ENCODE peak calls at places on chromosome 20, in nine cellular contexts. One of them, this sample, is unnamed.

GRCh38 chr20:33785503-33785902 is 25.6 kb upstream of the CHMP4B start:
- DNase-seq in lower lobe of right lung: no peak
- DNase-seq in HL-60: peak; percentile 31
- DNase-seq in AG04449: no peak
- DNase-seq in uterus: no peak
- DNase-seq in astrocyte of the spinal cord: no peak
- DNase-seq in left lung: no peak
- DNase-seq in hepatocyte: no peak
- DNase-seq in CD8-positive, alpha-beta T cell: no peak
- DNase-seq in this sample: no peak

GRCh38 chr20:57350086-57350710 is 857 bp upstream of the RAE1 start:
- DNase-seq in lower lobe of right lung: no peak
- DNase-seq in HL-60: no peak
- DNase-seq in AG04449: no peak
- DNase-seq in uterus: no peak
- DNase-seq in astrocyte of the spinal cord: no peak
- DNase-seq in left lung: no peak
- DNase-seq in hepatocyte: no peak
- DNase-seq in CD8-positive, alpha-beta T cell: no peak
- DNase-seq in this sample: no peak

GRCh38 chr20:35002426-35003210 is 47.0 kb downstream of the MYH7B start:
- DNase-seq in lower lobe of right lung: peak; percentile 28
- DNase-seq in HL-60: no peak
- DNase-seq in AG04449: no peak
- DNase-seq in uterus: no peak
- DNase-seq in astrocyte of the spinal cord: no peak
- DNase-seq in left lung: peak; percentile 29
- DNase-seq in hepatocyte: no peak
- DNase-seq in CD8-positive, alpha-beta T cell: no peak
- DNase-seq in this sample: no peak

GRCh38 chr20:11919046-11919445 is 1.4 kb downstream of the BTBD3 start:
- DNase-seq in lower lobe of right lung: no peak
- DNase-seq in HL-60: no peak
- DNase-seq in AG04449: no peak
- DNase-seq in uterus: no peak
- DNase-seq in astrocyte of the spinal cord: peak; percentile 61
- DNase-seq in left lung: no peak
- DNase-seq in hepatocyte: peak; percentile 26
- DNase-seq in CD8-positive, alpha-beta T cell: no peak
- DNase-seq in this sample: no peak

GRCh38 chr20:531608-532007 is 12.0 kb downstream of the CSNK2A1 start:
- DNase-seq in lower lobe of right lung: no peak
- DNase-seq in HL-60: no peak
- DNase-seq in AG04449: no peak
- DNase-seq in uterus: no peak
- DNase-seq in astrocyte of the spinal cord: no peak
- DNase-seq in left lung: no peak
- DNase-seq in hepatocyte: no peak
- DNase-seq in CD8-positive, alpha-beta T cell: no peak
- DNase-seq in this sample: no peak

GRCh38 chr20:57076202-57076651 is 190.2 kb downstream of the BMP7 start:
- DNase-seq in lower lobe of right lung: no peak
- DNase-seq in HL-60: no peak
- DNase-seq in AG04449: peak; percentile 28
- DNase-seq in uterus: no peak
- DNase-seq in astrocyte of the spinal cord: peak; percentile 62
- DNase-seq in left lung: no peak
- DNase-seq in hepatocyte: peak; percentile 42
- DNase-seq in CD8-positive, alpha-beta T cell: no peak
- DNase-seq in this sample: peak; percentile 3

GRCh38 chr20:56439784-56440291 is 27.8 kb downstream of the CASS4 start:
- DNase-seq in lower lobe of right lung: peak; percentile 56
- DNase-seq in HL-60: peak; percentile 42
- DNase-seq in AG04449: peak; percentile 98
- DNase-seq in uterus: no peak
- DNase-seq in astrocyte of the spinal cord: peak; percentile 97
- DNase-seq in left lung: no peak
- DNase-seq in hepatocyte: peak; percentile 30
- DNase-seq in CD8-positive, alpha-beta T cell: no peak
- DNase-seq in this sample: no peak

GRCh38 chr20:15296422-15296821 is 959.0 kb upstream of the FLRT3 start:
- DNase-seq in lower lobe of right lung: no peak
- DNase-seq in HL-60: no peak
- DNase-seq in AG04449: no peak
- DNase-seq in uterus: no peak
- DNase-seq in astrocyte of the spinal cord: no peak
- DNase-seq in left lung: no peak
- DNase-seq in hepatocyte: no peak
- DNase-seq in CD8-positive, alpha-beta T cell: no peak
- DNase-seq in this sample: no peak

GRCh38 chr20:5844063-5844681 is 94.0 kb downstream of the SHLD1 start:
- DNase-seq in lower lobe of right lung: no peak
- DNase-seq in HL-60: no peak
- DNase-seq in AG04449: no peak
- DNase-seq in uterus: no peak
- DNase-seq in astrocyte of the spinal cord: peak; percentile 42
- DNase-seq in left lung: no peak
- DNase-seq in hepatocyte: no peak
- DNase-seq in CD8-positive, alpha-beta T cell: peak; percentile 44
- DNase-seq in this sample: no peak

GRCh38 chr20:47204008-47204745 is 152.3 kb downstream of the ZMYND8 start:
- DNase-seq in lower lobe of right lung: no peak
- DNase-seq in HL-60: no peak
- DNase-seq in AG04449: no peak
- DNase-seq in uterus: no peak
- DNase-seq in astrocyte of the spinal cord: peak; percentile 25
- DNase-seq in left lung: no peak
- DNase-seq in hepatocyte: no peak
- DNase-seq in CD8-positive, alpha-beta T cell: no peak
- DNase-seq in this sample: no peak

GRCh38 chr20:59850018-59850641 is 83.3 kb downstream of the SYCP2 start:
- DNase-seq in lower lobe of right lung: no peak
- DNase-seq in HL-60: no peak
- DNase-seq in AG04449: no peak
- DNase-seq in uterus: no peak
- DNase-seq in astrocyte of the spinal cord: peak; percentile 58
- DNase-seq in left lung: no peak
- DNase-seq in hepatocyte: peak; percentile 69
- DNase-seq in CD8-positive, alpha-beta T cell: no peak
- DNase-seq in this sample: no peak

GRCh38 chr20:53708129-53708968 is 114.7 kb upstream of the ZNF217 start:
- DNase-seq in lower lobe of right lung: no peak
- DNase-seq in HL-60: peak; percentile 49
- DNase-seq in AG04449: no peak
- DNase-seq in uterus: no peak
- DNase-seq in astrocyte of the spinal cord: peak; percentile 91
- DNase-seq in left lung: no peak
- DNase-seq in hepatocyte: peak; percentile 28
- DNase-seq in CD8-positive, alpha-beta T cell: no peak
- DNase-seq in this sample: no peak

GRCh38 chr20:41425180-41425884 is 58.7 kb upstream of the EMILIN3 start:
- DNase-seq in lower lobe of right lung: no peak
- DNase-seq in HL-60: no peak
- DNase-seq in AG04449: no peak
- DNase-seq in uterus: no peak
- DNase-seq in astrocyte of the spinal cord: peak; percentile 22
- DNase-seq in left lung: no peak
- DNase-seq in hepatocyte: no peak
- DNase-seq in CD8-positive, alpha-beta T cell: no peak
- DNase-seq in this sample: no peak

GRCh38 chr20:31355981-31356380 is 12.4 kb upstream of the DEFB118 start:
- DNase-seq in lower lobe of right lung: no peak
- DNase-seq in HL-60: no peak
- DNase-seq in AG04449: no peak
- DNase-seq in uterus: no peak
- DNase-seq in astrocyte of the spinal cord: no peak
- DNase-seq in left lung: no peak
- DNase-seq in hepatocyte: no peak
- DNase-seq in CD8-positive, alpha-beta T cell: no peak
- DNase-seq in this sample: no peak

GRCh38 chr20:48822879-48823385 is 4.9 kb downstream of the PREX1 start:
- DNase-seq in lower lobe of right lung: no peak
- DNase-seq in HL-60: peak; percentile 70
- DNase-seq in AG04449: no peak
- DNase-seq in uterus: no peak
- DNase-seq in astrocyte of the spinal cord: peak; percentile 14
- DNase-seq in left lung: no peak
- DNase-seq in hepatocyte: no peak
- DNase-seq in CD8-positive, alpha-beta T cell: peak; percentile 51
- DNase-seq in this sample: no peak

GRCh38 chr20:25081065-25081729 is 744 bp downstream of the VSX1 start:
- DNase-seq in lower lobe of right lung: no peak
- DNase-seq in HL-60: no peak
- DNase-seq in AG04449: no peak
- DNase-seq in uterus: no peak
- DNase-seq in astrocyte of the spinal cord: no peak
- DNase-seq in left lung: no peak
- DNase-seq in hepatocyte: peak; percentile 71
- DNase-seq in CD8-positive, alpha-beta T cell: peak; percentile 47
- DNase-seq in this sample: no peak

GRCh38 chr20:48492188-48493070 is 335.4 kb downstream of the PREX1 start:
- DNase-seq in lower lobe of right lung: no peak
- DNase-seq in HL-60: no peak
- DNase-seq in AG04449: no peak
- DNase-seq in uterus: no peak
- DNase-seq in astrocyte of the spinal cord: no peak
- DNase-seq in left lung: no peak
- DNase-seq in hepatocyte: no peak
- DNase-seq in CD8-positive, alpha-beta T cell: no peak
- DNase-seq in this sample: no peak

GRCh38 chr20:24531626-24532419 is 62.4 kb downstream of the SYNDIG1 start:
- DNase-seq in lower lobe of right lung: no peak
- DNase-seq in HL-60: no peak
- DNase-seq in AG04449: no peak
- DNase-seq in uterus: no peak
- DNase-seq in astrocyte of the spinal cord: no peak
- DNase-seq in left lung: no peak
- DNase-seq in hepatocyte: no peak
- DNase-seq in CD8-positive, alpha-beta T cell: no peak
- DNase-seq in this sample: no peak

GRCh38 chr20:12358006-12358654 is 440.4 kb downstream of the BTBD3 start:
- DNase-seq in lower lobe of right lung: no peak
- DNase-seq in HL-60: no peak
- DNase-seq in AG04449: no peak
- DNase-seq in uterus: no peak
- DNase-seq in astrocyte of the spinal cord: no peak
- DNase-seq in left lung: no peak
- DNase-seq in hepatocyte: peak; percentile 18
- DNase-seq in CD8-positive, alpha-beta T cell: no peak
- DNase-seq in this sample: no peak

GRCh38 chr20:6699931-6700562 is 67.4 kb upstream of the BMP2 start:
- DNase-seq in lower lobe of right lung: no peak
- DNase-seq in HL-60: no peak
- DNase-seq in AG04449: no peak
- DNase-seq in uterus: no peak
- DNase-seq in astrocyte of the spinal cord: no peak
- DNase-seq in left lung: no peak
- DNase-seq in hepatocyte: no peak
- DNase-seq in CD8-positive, alpha-beta T cell: no peak
- DNase-seq in this sample: no peak

DNA sequence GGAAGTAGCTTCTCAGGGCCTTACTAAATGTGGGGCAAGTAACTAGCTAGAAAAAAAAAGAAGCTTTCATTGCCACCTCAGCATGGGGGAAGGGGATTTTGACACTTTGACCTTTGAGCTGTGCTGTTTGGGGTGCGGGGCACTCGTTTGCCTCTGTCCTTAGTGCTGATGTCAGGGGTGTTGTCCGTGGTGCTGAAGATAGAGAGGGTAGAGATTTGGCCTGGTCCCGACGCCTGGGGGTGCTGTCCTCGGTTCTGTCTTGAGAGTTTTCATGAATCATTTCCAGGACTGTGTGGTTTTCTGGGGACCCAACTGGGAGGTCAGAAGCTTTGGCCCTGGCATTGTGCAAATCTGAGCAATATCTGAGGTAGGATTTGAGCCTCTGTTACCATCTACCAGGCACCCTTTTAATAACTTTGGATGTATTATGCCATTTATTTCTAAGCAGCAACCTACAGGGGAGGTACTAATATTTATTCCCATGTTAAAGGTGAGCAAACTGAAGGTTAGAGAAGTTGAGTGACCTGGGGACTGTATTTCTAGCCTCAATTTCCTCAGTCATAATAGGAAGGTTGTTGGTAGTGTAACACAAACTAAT is 78.0 kb downstream of the DLGAP4 start:
- DNase-seq in lower lobe of right lung: no peak
- DNase-seq in HL-60: peak; percentile 26
- DNase-seq in AG04449: no peak
- DNase-seq in uterus: no peak
- DNase-seq in astrocyte of the spinal cord: peak; percentile 19
- DNase-seq in left lung: no peak
- DNase-seq in hepatocyte: peak; percentile 68
- DNase-seq in CD8-positive, alpha-beta T cell: peak; percentile 42
- DNase-seq in this sample: no peak
- TF ChIP-seq CTCF in lower lobe of right lung: no peak
- TF ChIP-seq CTCF in HL-60: no peak
- TF ChIP-seq CTCF in AG04449: peak; percentile 5
- TF ChIP-seq CTCF in uterus: no peak
- TF ChIP-seq CTCF in astrocyte of the spinal cord: no peak
- TF ChIP-seq CTCF in left lung: no peak
- TF ChIP-seq CTCF in hepatocyte: peak; percentile 4
- TF ChIP-seq CTCF in CD8-positive, alpha-beta T cell: no peak
- TF ChIP-seq CTCF in this sample: no peak

GRCh38 chr20:20721489-20721888 is 9.0 kb upstream of the RALGAPA2 start:
- DNase-seq in lower lobe of right lung: no peak
- DNase-seq in HL-60: no peak
- DNase-seq in AG04449: no peak
- DNase-seq in uterus: no peak
- DNase-seq in astrocyte of the spinal cord: no peak
- DNase-seq in left lung: no peak
- DNase-seq in hepatocyte: no peak
- DNase-seq in CD8-positive, alpha-beta T cell: no peak
- DNase-seq in this sample: no peak
- TF ChIP-seq CTCF in lower lobe of right lung: no peak
- TF ChIP-seq CTCF in HL-60: no peak
- TF ChIP-seq CTCF in AG04449: no peak
- TF ChIP-seq CTCF in uterus: no peak
- TF ChIP-seq CTCF in astrocyte of the spinal cord: no peak
- TF ChIP-seq CTCF in left lung: no peak
- TF ChIP-seq CTCF in hepatocyte: no peak
- TF ChIP-seq CTCF in CD8-positive, alpha-beta T cell: no peak
- TF ChIP-seq CTCF in this sample: no peak

GRCh38 chr20:44885392-44886275 is at the start of gene YWHAB:
- DNase-seq in lower lobe of right lung: peak; percentile 99
- DNase-seq in HL-60: peak; percentile 99
- DNase-seq in AG04449: peak; percentile 70
- DNase-seq in uterus: peak; percentile 98
- DNase-seq in astrocyte of the spinal cord: peak; percentile 98
- DNase-seq in left lung: peak; percentile 99
- DNase-seq in hepatocyte: peak; percentile 99
- DNase-seq in CD8-positive, alpha-beta T cell: peak; percentile 96
- DNase-seq in this sample: peak; percentile 97
- TF ChIP-seq CTCF in lower lobe of right lung: peak; percentile 41
- TF ChIP-seq CTCF in HL-60: no peak
- TF ChIP-seq CTCF in AG04449: no peak
- TF ChIP-seq CTCF in uterus: no peak
- TF ChIP-seq CTCF in astrocyte of the spinal cord: no peak
- TF ChIP-seq CTCF in left lung: peak; percentile 44
- TF ChIP-seq CTCF in hepatocyte: no peak
- TF ChIP-seq CTCF in CD8-positive, alpha-beta T cell: no peak
- TF ChIP-seq CTCF in this sample: peak; percentile 35

DNA sequence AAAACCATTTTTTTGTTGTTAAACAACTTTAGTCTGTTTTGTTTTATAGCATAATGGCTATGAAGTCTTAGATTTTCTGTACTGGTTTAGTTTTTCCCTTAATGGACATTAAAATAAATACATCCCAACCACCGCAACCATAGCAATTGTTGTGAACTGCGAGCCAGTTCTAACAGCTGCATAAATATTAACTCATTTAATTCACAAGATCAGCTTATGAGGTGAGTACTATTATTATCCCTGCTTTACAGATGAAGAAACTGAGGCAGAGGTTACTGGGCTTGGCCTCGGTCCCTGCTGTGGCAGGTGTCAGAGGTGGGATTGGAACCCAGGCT is 23.1 kb downstream of the MOCS3 start:
- DNase-seq in lower lobe of right lung: no peak
- DNase-seq in HL-60: no peak
- DNase-seq in AG04449: no peak
- DNase-seq in uterus: no peak
- DNase-seq in astrocyte of the spinal cord: no peak
- DNase-seq in left lung: no peak
- DNase-seq in hepatocyte: no peak
- DNase-seq in CD8-positive, alpha-beta T cell: no peak
- DNase-seq in this sample: no peak
- TF ChIP-seq CTCF in lower lobe of right lung: no peak
- TF ChIP-seq CTCF in HL-60: no peak
- TF ChIP-seq CTCF in AG04449: no peak
- TF ChIP-seq CTCF in uterus: no peak
- TF ChIP-seq CTCF in astrocyte of the spinal cord: no peak
- TF ChIP-seq CTCF in left lung: no peak
- TF ChIP-seq CTCF in hepatocyte: no peak
- TF ChIP-seq CTCF in CD8-positive, alpha-beta T cell: peak; percentile 48
- TF ChIP-seq CTCF in this sample: peak; percentile 37